ENCODE peak calls at places on chromosome 19, in ten cellular contexts. J is stomach, C is IMR-90, P is body of pancreas, W is HCT116, V is transverse colon, Z is right lobe of liver, U is A549, B is tibial nerve, N is suprapubic skin. Q is an unnamed sample.

GRCh38 chr19:48918801-48919247 is 14.7 kb upstream of the DHDH start:
- DNase-seq in N (no peak), C (no peak), Z (no peak), J (no peak), U (peak; percentile 58), B (no peak), P (no peak), V (no peak), W (no peak), Q (no peak)

GRCh38 chr19:43624933-43625332 is 5.5 kb upstream of the ZNF428 start:
- DNase-seq in V (peak; percentile 82), P (peak; percentile 78), Z (peak; percentile 66), B (peak; percentile 28), N (peak; percentile 85), C (peak; percentile 8), W (peak; percentile 72), U (peak; percentile 49), J (peak; percentile 70), Q (peak; percentile 48)

GRCh38 chr19:40691421-40692211 is 1.2 kb upstream of the NUMBL start:
- DNase-seq in U (peak; percentile 49), C (no peak), Z (no peak), W (no peak), J (no peak), N (no peak), V (no peak), B (no peak), P (no peak), Q (no peak)

GRCh38 chr19:37698216-37698615 is 21.3 kb downstream of the ZNF607 start:
- DNase-seq in U (no peak), Z (no peak), W (no peak), J (no peak), B (no peak), V (no peak), C (no peak), P (no peak), N (no peak), Q (no peak)

GRCh38 chr19:19434483-19435045 is 29.1 kb downstream of the GATAD2A start:
- DNase-seq in B (peak; percentile 57), J (no peak), C (peak; percentile 39), Z (no peak), W (no peak), V (no peak), P (peak; percentile 40), N (peak; percentile 75), U (no peak), Q (peak; percentile 76)

GRCh38 chr19:49294401-49294800 is 30.6 kb downstream of the SLC6A16 start:
- DNase-seq in V (no peak), J (no peak), B (no peak), P (no peak), C (no peak), W (no peak), Z (no peak), U (no peak), N (no peak), Q (no peak)

GRCh38 chr19:43755256-43755801 is 567 bp upstream of the SMG9 start:
- DNase-seq in J (peak; percentile 86), V (peak; percentile 90), B (peak; percentile 72), Z (peak; percentile 84), U (peak; percentile 91), N (peak; percentile 87), W (no peak), C (peak; percentile 61), P (peak; percentile 85), Q (peak; percentile 81)

GRCh38 chr19:44202470-44202869 is 9.9 kb upstream of the ZNF227 start:
- DNase-seq in Z (no peak), W (no peak), J (no peak), P (no peak), U (no peak), B (no peak), C (peak; percentile 51), N (no peak), V (no peak), Q (no peak)

GRCh38 chr19:51055866-51056265 is 9.0 kb downstream of the KLK13 start:
- DNase-seq in J (no peak), C (no peak), B (no peak), N (no peak), U (no peak), V (no peak), P (no peak), Z (no peak), W (no peak), Q (no peak)

GRCh38 chr19:52664461-52664860 is 26.3 kb upstream of the ZNF83 start:
- DNase-seq in J (no peak), U (no peak), B (no peak), Z (no peak), N (no peak), W (no peak), C (no peak), V (no peak), P (no peak), Q (no peak)

GRCh38 chr19:40231544-40232424 is 5.3 kb upstream of the CCNP start:
- DNase-seq in W (no peak), P (no peak), J (no peak), Z (peak; percentile 89), N (no peak), C (no peak), B (no peak), U (no peak), V (no peak), Q (no peak)

GRCh38 chr19:48379058-48379457 is 12.3 kb downstream of the KDELR1 start:
- DNase-seq in V (no peak), N (no peak), P (no peak), C (no peak), J (no peak), U (no peak), B (no peak), Z (no peak), W (no peak), Q (no peak)

GRCh38 chr19:57816652-57817051 is 1.9 kb upstream of the ZNF552 start:
- DNase-seq in V (no peak), Z (no peak), N (no peak), J (no peak), P (peak; percentile 29), W (no peak), B (no peak), U (no peak), C (no peak), Q (no peak)

GRCh38 chr19:57813919-57814504 is 701 bp downstream of the ZNF552 start:
- DNase-seq in B (no peak), J (no peak), V (peak; percentile 50), U (peak; percentile 17), C (no peak), Z (no peak), W (no peak), P (no peak), N (no peak), Q (peak; percentile 36)

GRCh38 chr19:57814505-57815246 is at the start of gene ZNF552:
- DNase-seq in J (peak; percentile 92), V (peak; percentile 90), B (peak; percentile 69), N (peak; percentile 83), U (peak; percentile 96), P (peak; percentile 91), C (peak; percentile 91), Z (peak; percentile 92), W (peak; percentile 91), Q (peak; percentile 96)

GRCh38 chr19:57815247-57816075 is 748 bp upstream of the ZNF552 start:
- DNase-seq in J (peak; percentile 56), U (no peak), W (no peak), Z (peak; percentile 61), C (no peak), V (no peak), B (no peak), N (no peak), P (peak; percentile 33), Q (no peak)

DNA sequence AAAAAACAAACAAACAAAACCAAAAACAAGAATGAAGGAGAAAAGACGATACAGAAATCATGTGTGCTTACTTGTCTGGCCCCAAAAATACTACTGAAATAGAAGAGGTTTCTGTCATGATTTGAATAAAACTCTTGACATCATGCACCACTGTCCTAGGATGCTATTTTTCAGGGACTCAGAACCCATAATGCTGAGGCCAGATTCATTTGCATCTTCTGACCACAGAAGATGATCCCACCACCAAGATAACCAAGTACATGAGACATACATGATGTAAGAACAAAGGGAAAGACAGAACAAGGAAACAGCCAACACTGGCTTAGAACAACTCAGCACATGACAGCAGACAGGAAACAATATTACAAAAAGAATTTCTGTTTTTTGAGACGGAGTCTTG is 2.5 kb downstream of the ZNF552 start:
- DNase-seq in Z (no peak), N (no peak), U (no peak), W (no peak), J (no peak), P (no peak), V (no peak), B (no peak), C (no peak), Q (no peak)
- TF ChIP-seq CTCF in Z (no peak), N (no peak), U (no peak), W (no peak), J (no peak), P (no peak), V (no peak), B (no peak), C (no peak), Q (no peak)

DNA sequence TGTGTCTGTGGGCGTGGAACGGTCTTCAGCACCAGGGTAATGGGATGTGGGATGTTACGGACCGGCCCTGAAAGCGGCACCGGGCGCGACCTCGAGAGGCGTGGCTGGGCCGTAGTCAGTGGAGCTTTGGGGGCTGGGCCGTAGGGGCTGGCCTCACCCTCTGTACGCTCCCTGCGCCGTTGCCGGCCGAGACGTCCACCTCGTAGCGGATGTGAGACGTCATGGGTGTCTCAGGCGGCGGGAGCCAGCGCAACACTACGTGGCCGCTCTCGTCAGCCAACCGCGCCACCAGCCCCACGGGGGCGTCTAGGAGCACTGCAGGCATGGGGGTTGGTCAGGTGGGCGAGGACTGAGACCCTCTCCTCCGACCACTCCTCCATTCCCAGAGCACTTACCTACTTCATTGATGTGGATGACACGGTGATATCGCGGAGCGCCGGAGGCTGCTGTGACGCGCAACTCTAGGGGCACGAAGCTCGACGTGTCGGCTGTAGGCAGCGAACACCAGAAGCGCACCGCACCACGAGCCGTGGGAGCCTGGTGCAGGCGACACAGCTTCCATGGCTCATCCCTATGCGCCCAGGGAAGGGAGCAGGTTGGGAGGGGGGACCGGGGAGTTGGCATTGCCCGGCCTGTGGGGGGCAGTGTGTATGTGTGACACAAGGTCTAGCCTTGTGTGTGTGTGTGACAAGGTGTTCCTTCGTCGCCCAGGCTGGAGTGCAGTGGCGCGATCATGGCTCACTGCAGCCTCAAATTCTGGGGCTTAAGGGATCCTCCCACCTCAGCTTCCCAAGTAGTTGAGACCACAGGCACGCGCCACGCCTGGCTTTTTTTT is 2.4 kb downstream of the EPOR start:
- DNase-seq in C (peak; percentile 88), B (peak; percentile 16), N (peak; percentile 87), W (peak; percentile 90), V (peak; percentile 78), P (peak; percentile 19), Z (peak; percentile 78), U (peak; percentile 96), J (peak; percentile 68), Q (peak; percentile 87)
- TF ChIP-seq POLR2A in C (no peak), B (no peak), N (no peak), W (no peak), V (no peak), P (no peak), Z (no peak), U (peak; percentile 53), J (no peak), Q (peak; percentile 2)

GRCh38 chr19:2834294-2834871 is 6.9 kb upstream of the ZNF555 start:
- DNase-seq in V (no peak), U (no peak), Z (no peak), B (no peak), P (no peak), C (no peak), N (no peak), J (no peak), W (no peak), Q (no peak)
- H3K9me3 ChIP-seq in V (peaks cover 43% of the 10 kb centered on the region), U (peaks cover 54% of the 10 kb centered on the region), Z (no peaks in the 10 kb centered on the region), B (peaks cover 63% of the 10 kb centered on the region), P (peaks cover 33% of the 10 kb centered on the region), C (peaks cover 66% of the 10 kb centered on the region), N (peaks cover 19% of the 10 kb centered on the region), J (peaks cover 95% of the 10 kb centered on the region), W (peaks cover 9% of the 10 kb centered on the region), Q (peaks cover 87% of the 10 kb centered on the region)

GRCh38 chr19:39097721-39098120 is 13.6 kb downstream of the ACP7 start:
- DNase-seq in V (no peak), B (no peak), P (no peak), C (no peak), N (no peak), J (no peak), U (no peak), Z (no peak), W (no peak), Q (no peak)
- TF ChIP-seq CTCF in V (no peak), B (no peak), P (no peak), C (no peak), N (no peak), J (no peak), U (no peak), Z (no peak), W (no peak), Q (no peak)